ENCODE peak calls at places on chromosomes 6 and 20, in ten cellular contexts. F is GM23248; Q is GM06990; Z is Calu3; J is fibroblast of the conjunctiva; E is ovary; A is AG04450; P is mammary epithelial cell; M is naive thymus-derived CD8-positive, alpha-beta T cell; G is H7. Y is an unnamed sample.

GRCh38 chr6:53266553-53267090 is 82.1 kb downstream of the ELOVL5 start:
- DNase-seq in J (no peak), A (no peak), G (no peak), F (no peak), M (no peak), Q (no peak), Z (no peak), E (no peak), P (no peak), Y (no peak)

GRCh38 chr20:17916365-17916996 is 52.1 kb downstream of the SNX5 start:
- DNase-seq in F (peak), G (no peak), Z (no peak), Q (no peak), A (no peak), E (no peak), J (no peak), M (no peak), P (no peak), Y (no peak)

GRCh38 chr20:44041001-44041400 is 126.3 kb downstream of the TOX2 start:
- DNase-seq in E (no peak), Q (no peak), M (no peak), A (no peak), G (peak), J (no peak), P (no peak), Z (no peak), F (no peak), Y (no peak)

GRCh38 chr6:165889636-165890403 is 226.8 kb upstream of the PDE10A start:
- DNase-seq in A (no peak), Q (no peak), P (no peak), J (peak), E (no peak), Z (peak), G (peak), M (no peak), F (peak), Y (peak)

GRCh38 chr20:22371843-22372242 is 212.5 kb downstream of the FOXA2 start:
- DNase-seq in P (no peak), G (peak), Z (no peak), F (no peak), E (no peak), M (peak), J (no peak), A (no peak), Q (peak), Y (no peak)

GRCh38 chr20:11814276-11814675 is 103.4 kb upstream of the BTBD3 start:
- DNase-seq in G (no peak), A (peak), J (no peak), F (peak), Q (no peak), M (no peak), Z (no peak), P (peak), E (no peak), Y (no peak)

GRCh38 chr6:133245033-133245903 is 4.1 kb downstream of the EYA4 start:
- DNase-seq in G (no peak), Z (no peak), J (no peak), M (no peak), Q (no peak), F (no peak), A (no peak), E (no peak), P (no peak), Y (no peak)

GRCh38 chr6:143701343-143702234 is 23.8 kb downstream of the PHACTR2 start:
- DNase-seq in P (no peak), A (no peak), J (peak), Z (no peak), G (no peak), Q (no peak), F (peak), M (no peak), E (no peak), Y (no peak)

GRCh38 chr6:36954262-36954931 is at the start of gene PI16:
- DNase-seq in E (no peak), P (no peak), Q (no peak), A (no peak), G (no peak), Z (no peak), F (no peak), M (no peak), J (no peak), Y (no peak)

GRCh38 chr6:26224940-26225847 is 138.0 kb downstream of the HFE start:
- DNase-seq in Q (no peak), P (peak), E (peak), J (peak), A (peak), M (no peak), G (peak), F (peak), Z (no peak), Y (no peak)

GRCh38 chr6:28769626-28770402 is 154.0 kb downstream of the TRIM27 start:
- DNase-seq in E (no peak), Q (no peak), J (peak), F (peak), P (peak), A (no peak), M (no peak), Z (peak), G (no peak), Y (no peak)

GRCh38 chr6:5996701-5997419 is 9.9 kb downstream of the NRN1 start:
- DNase-seq in Z (no peak), P (peak), Q (no peak), M (peak), A (no peak), F (peak), E (no peak), G (peak), J (no peak), Y (no peak)

GRCh38 chr6:16760536-16761468 is at the start of gene ATXN1:
- DNase-seq in E (peak), F (peak), G (peak), Q (no peak), A (no peak), Z (peak), J (no peak), P (peak), M (peak), Y (peak)

GRCh38 chr20:57499676-57500075 is 25.3 kb downstream of the CTCFL start:
- DNase-seq in J (no peak), M (no peak), P (no peak), G (no peak), Z (no peak), F (no peak), Q (no peak), A (no peak), E (no peak), Y (no peak)